ENCODE peak calls at places on chromosomes 2 and 18, in five cellular contexts. K is CD8-positive, alpha-beta T cell; Q is cardiac muscle cell; I is psoas muscle; J is adrenal gland. X is an unnamed sample.

GRCh38 chr2:5387421-5387820 is 304.8 kb upstream of the SOX11 start:
- DNase-seq in K (no peak), Q (no peak), I (no peak), J (no peak), X (no peak)

GRCh38 chr18:42033137-42033810 is 78.2 kb downstream of the PIK3C3 start:
- DNase-seq in K (no peak), Q (no peak), I (no peak), J (no peak), X (no peak)

GRCh38 chr2:51919395-51919794 is 887.5 kb upstream of the NRXN1 start:
- DNase-seq in K (no peak), Q (peak; percentile 64), I (no peak), J (no peak), X (no peak)

GRCh38 chr2:239150125-239151011 is 250.5 kb downstream of the HDAC4 start:
- DNase-seq in K (no peak), Q (no peak), I (no peak), J (peak; percentile 9), X (no peak)

GRCh38 chr2:124985210-124985760 is 960.2 kb downstream of the CNTNAP5 start:
- DNase-seq in K (no peak), Q (no peak), I (no peak), J (no peak), X (no peak)

GRCh38 chr2:231710751-231711676 is 2.7 kb downstream of the PTMA start:
- DNase-seq in K (peak; percentile 26), Q (peak; percentile 38), I (peak; percentile 47), J (peak; percentile 41), X (peak; percentile 42)

GRCh38 chr2:160952462-160952861 is 207.8 kb upstream of the TANK start:
- DNase-seq in K (no peak), Q (peak; percentile 40), I (peak; percentile 48), J (peak; percentile 86), X (no peak)

GRCh38 chr2:180124273-180124881 is 117.3 kb upstream of the CWC22 start:
- DNase-seq in K (no peak), Q (peak; percentile 80), I (no peak), J (no peak), X (no peak)

DNA sequence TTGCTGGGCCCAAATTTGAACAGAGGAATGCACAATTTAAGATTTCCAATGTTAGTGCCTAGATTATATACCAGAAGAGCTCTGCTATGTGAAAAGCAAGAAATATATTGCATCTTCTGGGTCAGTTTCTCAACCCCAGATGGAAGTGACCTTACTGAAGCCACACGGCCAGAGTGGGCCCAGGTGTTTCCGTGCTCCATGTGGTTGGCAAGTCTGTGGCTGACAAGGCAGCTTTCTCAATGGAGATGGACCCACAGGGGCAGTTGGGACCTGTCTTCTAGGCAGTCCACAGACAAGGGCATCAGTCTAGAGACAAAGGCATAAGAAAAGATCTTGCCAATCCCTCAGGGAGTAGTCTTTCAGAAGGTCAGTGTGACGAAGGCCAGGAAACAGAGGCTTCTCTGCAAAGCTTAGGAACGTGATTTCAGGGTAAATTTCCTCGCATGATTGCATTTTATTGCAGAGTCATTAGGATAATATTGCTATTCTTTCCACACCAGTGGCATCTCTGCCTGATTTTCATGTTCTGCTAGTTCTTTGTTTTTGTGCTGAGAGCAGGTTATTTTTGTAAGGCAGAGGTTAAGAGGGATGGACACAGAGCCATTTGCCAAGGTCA is 201.9 kb downstream of the ANKRD30B start:
- DNase-seq in K (no peak), Q (no peak), I (no peak), J (no peak), X (no peak)
- H3K27ac ChIP-seq in K (no peak overlapping the region), Q (no peak overlapping the region), I (no peak overlapping the region), J (no peak overlapping the region), X (no peak overlapping the region)

GRCh38 chr18:36311026-36311570 is 13.6 kb downstream of the FHOD3 start:
- DNase-seq in K (no peak), Q (no peak), I (no peak), J (no peak), X (no peak)

GRCh38 chr18:36309436-36310391 is 12.2 kb downstream of the FHOD3 start:
- DNase-seq in K (no peak), Q (peak; percentile 99), I (peak; percentile 67), J (peak; percentile 92), X (no peak)

GRCh38 chr18:36307513-36307912 is 10.0 kb downstream of the FHOD3 start:
- DNase-seq in K (no peak), Q (no peak), I (no peak), J (no peak), X (no peak)

GRCh38 chr18:36305375-36305774 is 7.9 kb downstream of the FHOD3 start:
- DNase-seq in K (no peak), Q (no peak), I (no peak), J (no peak), X (no peak)

DNA sequence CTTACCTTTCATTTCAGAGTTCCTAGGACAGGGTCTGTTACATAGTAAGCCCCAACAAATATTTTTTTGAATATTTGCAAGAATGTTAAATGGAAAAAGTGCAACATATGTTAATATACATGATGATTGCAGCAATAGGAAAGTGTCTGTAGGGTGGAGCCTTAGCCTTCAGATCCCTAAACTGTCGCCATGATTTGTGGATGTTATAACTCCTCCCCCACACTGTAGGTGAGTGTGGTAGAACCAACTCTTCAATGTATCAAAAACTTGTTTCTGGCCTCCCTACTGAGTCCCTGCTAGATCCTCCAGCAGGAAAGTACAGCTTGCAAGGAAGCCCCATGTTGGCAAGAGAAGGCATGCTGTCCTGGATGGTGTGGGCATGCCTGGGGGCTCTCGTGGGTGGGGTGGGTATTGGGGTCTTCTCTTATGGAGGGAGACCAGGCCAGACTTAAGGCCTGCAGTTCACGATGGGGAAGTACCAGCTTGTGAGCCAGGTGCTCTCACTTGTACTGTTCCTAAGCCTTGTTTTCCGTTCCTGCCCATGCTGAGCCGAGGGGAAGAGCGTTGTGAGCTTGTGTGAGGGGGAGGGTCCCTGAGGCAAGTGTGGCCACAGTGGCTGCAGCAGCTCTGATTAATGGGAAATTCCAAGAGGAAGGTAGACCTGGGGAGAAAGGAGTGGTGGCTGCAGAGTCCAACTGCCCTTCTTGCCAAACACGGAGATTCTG is 11.4 kb downstream of the FHOD3 start:
- DNase-seq in K (no peak), Q (no peak), I (no peak), J (no peak), X (no peak)
- H3K27ac ChIP-seq in K (no peak overlapping the region), Q (peak overlapping the region; percentile 77), I (peak overlapping the region; percentile 39), J (peak overlapping the region; percentile 84), X (no peak overlapping the region)

GRCh38 chr2:197312186-197312585 is 1.6 kb upstream of the ANKRD44 start:
- DNase-seq in K (no peak), Q (no peak), I (no peak), J (no peak), X (no peak)

GRCh38 chr2:197310271-197310939 is at the start of gene ANKRD44:
- DNase-seq in K (peak; percentile 87), Q (peak; percentile 90), I (peak; percentile 89), J (peak; percentile 96), X (peak; percentile 89)

GRCh38 chr2:197309369-197310231 is 980 bp downstream of the ANKRD44 start:
- DNase-seq in K (peak; percentile 58), Q (no peak), I (peak; percentile 27), J (peak; percentile 21), X (peak; percentile 51)

GRCh38 chr2:197310940-197311485 is 433 bp upstream of the ANKRD44 start:
- DNase-seq in K (no peak), Q (no peak), I (no peak), J (no peak), X (no peak)

DNA sequence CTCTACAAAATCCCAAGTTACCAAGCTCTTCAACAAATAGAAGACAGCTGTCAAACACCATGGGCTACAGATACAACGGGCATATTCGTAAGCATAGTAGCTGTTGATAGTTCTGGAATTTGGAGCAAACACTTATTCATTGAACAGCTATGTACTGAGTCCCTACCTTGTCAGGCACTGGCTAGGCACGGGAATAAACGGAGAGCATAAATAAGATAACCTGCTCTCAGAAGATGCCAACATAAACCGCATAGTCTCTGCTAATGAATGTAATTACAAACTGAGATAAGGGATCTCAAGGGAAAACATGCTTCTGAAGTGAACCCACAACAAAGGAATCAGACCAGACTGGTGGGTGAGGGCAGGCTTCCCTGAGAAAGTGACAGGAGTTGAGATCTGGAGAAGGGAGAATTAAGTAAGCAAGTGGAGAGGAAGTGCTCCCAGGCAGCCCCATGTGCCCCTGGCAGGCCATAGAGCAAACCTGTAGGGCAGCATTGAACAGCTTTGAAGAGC is 997 bp upstream of the ANKRD44 start:
- DNase-seq in K (no peak), Q (no peak), I (no peak), J (no peak), X (no peak)
- H3K27ac ChIP-seq in K (peak overlapping the region; percentile 59), Q (no peak overlapping the region), I (no peak overlapping the region), J (no peak overlapping the region), X (peak overlapping the region; percentile 81)

GRCh38 chr18:58814317-58814716 is 50.4 kb upstream of the ZNF532 start:
- DNase-seq in K (no peak), Q (no peak), I (no peak), J (no peak), X (no peak)
- H3K27ac ChIP-seq in K (no peak overlapping the region), Q (no peak overlapping the region), I (no peak overlapping the region), J (no peak overlapping the region), X (peak overlapping the region; percentile 59)

GRCh38 chr18:7198326-7198725 is 32.6 kb upstream of the LRRC30 start:
- DNase-seq in K (no peak), Q (no peak), I (no peak), J (no peak), X (no peak)

GRCh38 chr18:7196421-7196820 is 34.5 kb upstream of the LRRC30 start:
- DNase-seq in K (no peak), Q (no peak), I (no peak), J (no peak), X (no peak)

GRCh38 chr18:7202119-7202680 is 28.7 kb upstream of the LRRC30 start:
- DNase-seq in K (no peak), Q (no peak), I (no peak), J (no peak), X (no peak)

GRCh38 chr18:7205346-7205745 is 25.5 kb upstream of the LRRC30 start:
- DNase-seq in K (no peak), Q (peak; percentile 59), I (no peak), J (no peak), X (no peak)

GRCh38 chr18:7201096-7201495 is 29.8 kb upstream of the LRRC30 start:
- DNase-seq in K (no peak), Q (no peak), I (no peak), J (no peak), X (no peak)
- H3K27ac ChIP-seq in K (no peak overlapping the region), Q (no peak overlapping the region), I (no peak overlapping the region), J (no peak overlapping the region), X (no peak overlapping the region)

DNA sequence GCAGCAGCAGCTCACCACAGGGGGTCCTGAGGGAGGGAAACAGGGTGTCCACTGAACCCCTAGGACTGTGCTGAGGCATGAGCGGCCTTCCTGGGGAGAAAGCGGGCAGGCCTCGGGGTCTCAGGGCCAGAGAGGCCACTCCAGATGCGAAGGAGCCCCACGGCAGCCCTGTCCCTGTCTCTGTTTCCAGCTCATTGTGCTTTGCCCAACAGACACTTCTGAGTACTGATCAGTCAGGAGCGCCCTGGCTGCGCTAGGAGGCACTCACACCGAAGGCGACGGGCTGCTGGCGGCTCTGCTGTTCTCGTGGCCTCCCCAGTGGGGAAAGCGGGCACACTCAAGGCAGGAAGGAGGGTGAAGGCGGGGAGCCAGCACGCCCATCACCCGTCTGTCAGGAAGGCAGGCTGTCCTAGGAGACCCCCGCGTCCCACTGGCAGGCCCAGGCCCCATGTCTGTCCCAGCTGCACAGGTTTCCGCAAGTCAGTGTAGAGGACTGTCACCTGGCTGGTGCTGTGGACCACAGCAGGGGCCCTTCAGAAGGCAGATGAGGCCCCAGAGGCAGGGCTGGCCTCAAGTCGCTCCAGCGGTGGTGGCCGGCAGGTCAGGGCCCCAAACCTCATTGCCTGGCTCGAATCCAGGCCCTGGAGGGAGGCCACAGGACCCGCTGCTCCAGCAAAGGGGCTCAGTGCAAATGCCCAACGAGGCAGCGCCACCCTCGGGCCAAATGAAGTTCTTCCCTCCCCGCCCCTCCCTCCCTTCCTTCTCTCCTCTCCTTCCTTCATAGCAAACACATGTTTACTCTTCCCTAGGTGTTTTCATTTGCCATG is 6.8 kb downstream of the ESPNL start:
- DNase-seq in K (no peak), Q (no peak), I (peak; percentile 10), J (no peak), X (no peak)
- H3K27ac ChIP-seq in K (no peak overlapping the region), Q (no peak overlapping the region), I (no peak overlapping the region), J (no peak overlapping the region), X (no peak overlapping the region)